ENCODE peak calls at places on chromosomes 13 and 19, in seven cellular contexts. M, U, K, A, D, Y and H are unnamed samples.

GRCh38 chr19:47663911-47664771 is 49.1 kb upstream of the EHD2 start:
- DNase-seq in Y (peak; percentile 100), D (peak; percentile 83), U (no peak), K (peak; percentile 100), A (peak; percentile 99), M (peak; percentile 99), H (peak; percentile 95)

GRCh38 chr19:47427241-47428176 is 8.2 kb upstream of the MEIS3 start:
- DNase-seq in A (no peak), M (peak; percentile 32), U (peak; percentile 70), K (peak; percentile 50), Y (peak; percentile 36), D (no peak), H (peak; percentile 59)

GRCh38 chr13:72983085-72983768 is 75.6 kb upstream of the KLF5 start:
- DNase-seq in M (peak; percentile 81), K (peak; percentile 73), U (no peak), A (peak; percentile 77), Y (peak; percentile 82), D (no peak), H (no peak)

GRCh38 chr13:114146629-114147028 is 14.2 kb upstream of the RASA3 start:
- DNase-seq in A (no peak), K (no peak), U (peak; percentile 22), D (peak; percentile 40), M (no peak), Y (no peak), H (no peak)

GRCh38 chr13:99949657-99950413 is 21.7 kb downstream of the ZIC5 start:
- DNase-seq in Y (no peak), M (no peak), K (no peak), D (no peak), A (no peak), U (no peak), H (no peak)

GRCh38 chr13:40275636-40276035 is 390.8 kb downstream of the FOXO1 start:
- DNase-seq in Y (peak; percentile 28), A (peak; percentile 34), U (no peak), D (no peak), K (peak; percentile 57), M (peak; percentile 18), H (no peak)

GRCh38 chr13:40114305-40114896 is 458.9 kb downstream of the COG6 start:
- DNase-seq in M (no peak), Y (no peak), A (no peak), K (peak; percentile 38), U (no peak), D (no peak), H (no peak)

GRCh38 chr13:26343816-26344215 is 89.9 kb downstream of the CDK8 start:
- DNase-seq in D (no peak), M (no peak), K (no peak), U (no peak), A (no peak), Y (no peak), H (no peak)

GRCh38 chr13:56755181-56755580 is 385.5 kb upstream of the PRR20A start:
- DNase-seq in D (no peak), Y (no peak), M (no peak), U (no peak), K (no peak), A (no peak), H (no peak)

GRCh38 chr13:76023644-76024043 is 387.5 kb downstream of the LMO7 start:
- DNase-seq in A (no peak), M (peak; percentile 9), D (no peak), Y (no peak), K (no peak), U (no peak), H (no peak)

GRCh38 chr19:13995878-13996765 is 10.0 kb downstream of the RFX1 start:
- DNase-seq in Y (no peak), K (no peak), D (no peak), M (no peak), U (no peak), A (no peak), H (no peak)

GRCh38 chr13:106797081-106797640 is 229.2 kb upstream of the ARGLU1 start:
- DNase-seq in U (no peak), M (no peak), A (no peak), Y (no peak), D (no peak), K (no peak), H (no peak)

GRCh38 chr19:11598746-11599145 is 1.5 kb downstream of the ZNF627 start:
- DNase-seq in A (no peak), U (no peak), D (no peak), K (no peak), Y (no peak), M (no peak), H (no peak)
- H3K4me3 ChIP-seq in A (no peak overlapping the region), U (no peak overlapping the region), D (peak overlapping the region; percentile 81), K (no peak overlapping the region), Y (peak overlapping the region; percentile 98), M (no peak overlapping the region), H (no peak overlapping the region)

DNA sequence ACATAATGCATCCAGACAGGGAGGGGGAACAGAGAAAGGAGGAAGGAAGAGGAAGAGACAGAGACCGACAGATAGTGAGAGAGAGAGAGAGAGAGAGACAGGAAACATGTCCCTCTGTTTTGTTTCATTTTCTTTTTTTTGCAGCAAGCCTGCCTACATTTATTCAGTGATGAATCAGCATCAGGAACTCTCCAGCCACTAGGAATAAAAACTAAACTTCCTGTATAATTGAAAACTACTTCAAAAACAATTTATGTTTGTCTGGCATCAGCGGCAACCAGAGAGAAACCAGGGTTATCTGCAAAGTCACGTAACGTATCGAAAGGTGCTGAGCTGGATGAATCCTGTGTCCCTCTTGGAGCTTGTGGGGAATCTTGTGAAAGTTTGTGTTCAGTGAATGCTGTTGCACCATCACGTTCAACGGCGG is 148.6 kb upstream of the SOX21 start:
- DNase-seq in D (no peak), M (peak; percentile 21), Y (peak; percentile 38), U (no peak), K (peak; percentile 39), A (no peak), H (no peak)
- H3K4me3 ChIP-seq in D (peak overlapping the region; percentile 10), M (peak overlapping the region; percentile 49), Y (peak overlapping the region; percentile 54), U (peak overlapping the region; percentile 5), K (peak overlapping the region; percentile 37), A (peak overlapping the region; percentile 27), H (no peak overlapping the region)

DNA sequence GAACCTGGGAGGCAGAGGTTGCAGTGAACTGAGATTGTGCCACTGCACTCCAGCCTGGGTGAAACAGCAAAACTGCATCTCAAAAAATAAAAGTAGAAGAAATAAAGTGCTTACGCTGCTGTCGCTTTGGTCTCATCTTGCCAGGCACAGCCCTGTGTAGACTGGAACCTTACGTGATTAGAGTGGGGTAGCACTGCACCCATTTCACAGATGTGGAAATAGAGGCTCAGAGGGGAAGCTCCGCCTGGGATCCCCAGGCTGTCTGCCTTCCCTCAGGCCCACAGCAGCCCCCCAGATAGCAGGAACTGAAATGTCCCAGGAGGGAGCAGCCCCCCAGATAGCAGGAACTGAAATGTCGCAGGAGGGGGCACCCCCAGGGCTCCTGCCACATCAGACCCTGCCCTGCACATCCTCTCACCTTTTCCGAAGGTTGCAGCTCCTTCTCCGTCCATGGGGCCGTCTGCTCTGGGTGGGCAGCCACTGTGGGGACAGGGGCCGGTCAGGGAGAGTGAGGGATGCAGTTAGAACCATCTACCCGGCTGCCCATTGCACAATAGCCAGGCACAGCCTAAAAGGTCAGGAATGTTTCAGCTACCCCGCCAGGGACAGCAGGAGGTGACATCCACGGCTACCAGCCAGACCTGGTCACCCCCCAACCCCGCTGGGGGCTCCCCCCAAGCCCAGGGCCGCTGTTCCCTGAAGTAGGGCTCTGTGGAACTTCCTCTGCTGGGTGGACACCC is 1.9 kb downstream of the PLIN4 start:
- DNase-seq in D (peak; percentile 83), K (no peak), A (no peak), U (no peak), Y (no peak), M (no peak), H (no peak)
- H3K4me3 ChIP-seq in D (peak overlapping the region; percentile 62), K (no peak overlapping the region), A (no peak overlapping the region), U (no peak overlapping the region), Y (no peak overlapping the region), M (no peak overlapping the region), H (peak overlapping the region; percentile 55)

GRCh38 chr19:57927587-57927986 is 7.6 kb downstream of the ZNF418 start:
- DNase-seq in U (no peak), Y (no peak), M (no peak), A (no peak), D (no peak), K (no peak), H (no peak)
- H3K4me3 ChIP-seq in U (no peak overlapping the region), Y (no peak overlapping the region), M (no peak overlapping the region), A (no peak overlapping the region), D (no peak overlapping the region), K (no peak overlapping the region), H (no peak overlapping the region)

GRCh38 chr19:5827342-5827890 is 12.1 kb downstream of the FUT6 start:
- DNase-seq in K (no peak), A (no peak), D (no peak), M (no peak), Y (no peak), U (no peak), H (no peak)
- H3K4me3 ChIP-seq in K (peak overlapping the region; percentile 34), A (peak overlapping the region; percentile 34), D (peak overlapping the region; percentile 52), M (peak overlapping the region; percentile 84), Y (peak overlapping the region; percentile 66), U (no peak overlapping the region), H (peak overlapping the region; percentile 38)

GRCh38 chr13:30800107-30800506 is 64.8 kb downstream of the ALOX5AP start:
- DNase-seq in D (no peak), A (no peak), K (no peak), M (no peak), U (no peak), Y (no peak), H (no peak)

GRCh38 chr13:30796132-30796832 is 60.9 kb downstream of the ALOX5AP start:
- DNase-seq in A (peak; percentile 48), Y (peak; percentile 59), D (no peak), K (peak; percentile 69), U (no peak), M (peak; percentile 80), H (no peak)

GRCh38 chr13:30797847-30798246 is 62.5 kb downstream of the ALOX5AP start:
- DNase-seq in K (no peak), A (no peak), D (no peak), U (no peak), M (no peak), Y (no peak), H (no peak)

GRCh38 chr13:30798776-30799625 is 63.7 kb downstream of the ALOX5AP start:
- DNase-seq in K (no peak), D (no peak), A (no peak), U (no peak), Y (peak; percentile 39), M (no peak), H (no peak)

DNA sequence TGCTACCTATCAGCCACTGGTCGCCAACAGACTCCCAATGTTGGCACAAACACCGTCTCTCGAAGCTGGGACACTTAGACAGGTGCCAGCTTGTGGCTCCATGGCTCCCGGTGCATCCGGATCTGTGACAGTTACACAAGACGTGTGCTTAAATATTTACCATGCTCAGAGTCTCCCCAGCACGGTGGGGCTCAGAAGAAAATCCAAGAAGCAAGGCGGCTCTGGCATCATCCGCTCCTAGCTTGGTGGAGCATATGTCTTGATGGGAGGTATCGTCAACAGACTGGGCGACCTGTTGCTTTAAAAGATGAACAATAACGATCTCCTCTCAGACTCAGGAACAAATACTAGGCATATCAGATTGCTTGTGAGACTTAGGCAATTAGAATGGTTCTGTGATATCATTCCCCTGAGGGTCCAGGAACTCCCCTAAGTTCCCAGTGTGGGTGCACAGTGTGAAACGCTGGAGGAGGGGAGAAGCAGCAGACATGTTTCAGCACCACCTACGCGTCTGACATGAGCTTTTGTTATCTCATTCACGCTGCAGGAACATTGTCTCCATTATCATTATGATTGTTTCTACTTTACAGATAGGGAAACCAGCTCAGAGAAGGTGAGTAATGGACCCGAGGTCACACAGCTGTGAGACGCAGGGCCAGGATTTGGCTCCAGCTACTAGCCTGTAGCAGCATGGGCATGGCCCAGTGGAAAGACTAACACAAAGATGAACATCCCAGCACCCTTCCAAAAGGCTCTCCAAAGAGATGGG is 61.7 kb downstream of the ALOX5AP start:
- DNase-seq in M (no peak), K (no peak), Y (no peak), D (no peak), U (no peak), A (no peak), H (no peak)
- H3K4me3 ChIP-seq in M (no peak overlapping the region), K (no peak overlapping the region), Y (no peak overlapping the region), D (peak overlapping the region; percentile 59), U (no peak overlapping the region), A (no peak overlapping the region), H (no peak overlapping the region)